ENCODE peak calls at places on chromosomes 1 and 21, in four cellular contexts. B is neuronal stem cell, P is astrocyte, S is GM23338. K is an unnamed sample.

GRCh38 chr1:108817016-108817415 is 39.9 kb downstream of the AKNAD1 start:
- DNase-seq in S (no peak), B (no peak), P (peak), K (peak)

GRCh38 chr21:46022551-46023107 is 41.1 kb downstream of the COL6A1 start:
- DNase-seq in S (no peak), P (no peak), B (no peak), K (peak)

GRCh38 chr1:116951175-116951935 is 41.6 kb downstream of the PTGFRN start:
- DNase-seq in P (peak), B (no peak), S (no peak), K (peak)

GRCh38 chr1:180778782-180779398 is 133.8 kb upstream of the KIAA1614 start:
- DNase-seq in S (peak), B (no peak), P (no peak), K (no peak)

GRCh38 chr1:171948491-171948890 is 107.2 kb downstream of the DNM3 start:
- DNase-seq in P (peak), B (no peak), S (peak), K (peak)

GRCh38 chr1:2469103-2469940 is 6.8 kb upstream of the PLCH2 start:
- DNase-seq in S (no peak), P (no peak), B (no peak), K (no peak)

GRCh38 chr1:165941531-165941930 is 114.1 kb downstream of the UCK2 start:
- DNase-seq in B (no peak), S (no peak), P (no peak), K (no peak)

GRCh38 chr1:62317021-62317768 is 2.0 kb downstream of the KANK4 start:
- DNase-seq in S (no peak), P (no peak), B (no peak), K (no peak)

GRCh38 chr1:193062698-193063463 is 3.5 kb downstream of the RO60 start:
- DNase-seq in P (peak), S (no peak), B (no peak), K (peak)

GRCh38 chr1:39609618-39610331 is 29.7 kb downstream of the HEYL start:
- DNase-seq in P (no peak), S (peak), B (peak), K (peak)

GRCh38 chr1:51877434-51878306 is 857 bp downstream of the NRDC start:
- DNase-seq in B (no peak), P (peak), S (peak), K (peak)

GRCh38 chr1:3609016-3609768 is 2.1 kb downstream of the MEGF6 start:
- DNase-seq in S (no peak), P (no peak), B (no peak), K (no peak)

GRCh38 chr1:156115514-156116374 is 1.2 kb downstream of the LMNA start:
- DNase-seq in S (peak), P (no peak), B (no peak), K (peak)

GRCh38 chr1:203528098-203528497 is 34.1 kb downstream of the OPTC start:
- DNase-seq in P (no peak), B (no peak), S (no peak), K (no peak)

GRCh38 chr1:21763694-21764419 is 19.1 kb downstream of the USP48 start:
- DNase-seq in P (no peak), B (no peak), S (no peak), K (no peak)

GRCh38 chr21:21412096-21412495 is 413.9 kb downstream of the NCAM2 start:
- DNase-seq in S (no peak), B (no peak), P (no peak), K (no peak)

GRCh38 chr1:165168466-165168865 is 188.0 kb downstream of the LMX1A start:
- DNase-seq in S (no peak), P (no peak), B (no peak), K (no peak)

GRCh38 chr1:6097117-6097595 is 51.5 kb downstream of the KCNAB2 start:
- DNase-seq in B (no peak), P (no peak), S (no peak), K (no peak)

GRCh38 chr1:94092210-94092613 is 28.7 kb downstream of the ABCA4 start:
- DNase-seq in B (no peak), P (peak), S (no peak), K (no peak)

GRCh38 chr1:196455697-196456096 is 152.5 kb downstream of the KCNT2 start:
- DNase-seq in S (no peak), P (no peak), B (no peak), K (no peak)

GRCh38 chr1:230426246-230427101 is at the start of gene PGBD5:
- DNase-seq in P (peak), B (peak), S (peak), K (peak)

GRCh38 chr21:17660449-17660848 is 47.7 kb upstream of the BTG3 start:
- DNase-seq in B (no peak), P (peak), S (no peak), K (peak)

GRCh38 chr21:26405071-26405470 is 168.0 kb downstream of the CYYR1 start:
- DNase-seq in B (no peak), P (peak), S (peak), K (peak)

DNA sequence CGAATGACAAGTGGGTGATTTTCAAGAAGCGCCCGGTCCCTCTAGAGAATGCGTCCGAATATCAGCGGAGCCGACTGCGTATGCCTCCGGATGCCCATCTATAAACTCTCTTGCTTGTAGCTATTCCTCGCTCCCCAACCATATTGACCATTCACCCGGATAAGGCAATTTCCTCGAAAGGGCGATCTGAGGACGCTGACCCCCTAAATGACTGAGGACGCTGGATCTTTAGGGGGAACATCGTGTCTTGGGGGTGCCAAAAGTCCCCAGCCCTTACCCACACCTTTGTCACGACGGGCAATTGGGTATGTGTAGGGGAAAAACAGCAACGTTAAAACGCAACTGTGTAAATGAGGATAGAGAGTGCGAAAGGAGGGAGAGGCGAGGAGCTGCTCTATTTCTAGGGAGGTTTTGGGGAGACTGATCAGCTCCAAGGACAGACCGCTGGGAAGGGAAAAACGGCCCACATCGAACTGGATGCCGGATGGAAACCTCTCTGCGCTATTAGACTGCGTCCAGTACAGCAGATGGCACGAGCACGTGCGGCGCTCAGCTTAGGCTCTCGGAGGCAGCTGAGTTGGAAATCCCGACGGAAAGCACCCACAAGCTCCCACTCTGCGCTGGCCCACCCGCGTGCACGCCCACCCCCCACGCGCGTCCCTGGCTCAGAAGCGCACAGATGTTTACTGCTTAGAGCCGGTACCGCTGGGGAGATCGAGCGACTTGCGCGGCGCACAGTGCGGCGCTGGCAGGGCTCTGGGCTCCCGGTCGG is 2.9 kb upstream of the PRRX1 start:
- DNase-seq in S (peak), P (no peak), B (no peak), K (peak)
- H3K4me2 ChIP-seq in S (peak), P (peak), B (peak), K (peak)

DNA sequence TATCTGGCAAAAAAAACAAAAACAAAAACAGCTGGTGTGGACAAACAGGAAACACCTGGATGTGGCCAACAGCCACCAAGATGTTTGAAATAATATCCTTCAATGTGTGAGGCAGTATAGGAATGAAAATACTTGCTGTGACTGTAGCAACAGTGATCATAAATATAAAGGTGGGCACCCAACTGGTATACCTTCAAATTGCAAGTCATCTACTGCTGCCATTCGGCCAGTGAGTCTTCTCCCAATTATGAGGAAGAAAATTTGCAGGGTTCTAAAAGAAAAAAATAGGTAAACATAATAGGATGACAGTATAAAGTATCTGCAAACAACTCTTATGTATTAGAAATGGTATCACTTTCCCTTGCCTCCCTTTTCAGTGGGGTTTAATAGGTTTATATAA is 881 bp downstream of the YIPF1 start:
- DNase-seq in B (no peak), S (no peak), P (no peak), K (no peak)
- H3K4me2 ChIP-seq in B (no peak), S (peak), P (peak), K (peak)

GRCh38 chr1:66996018-66996682 is 57.8 kb downstream of the SLC35D1 start:
- DNase-seq in P (peak), S (peak), B (peak), K (peak)
- H3K4me2 ChIP-seq in P (no peak), S (no peak), B (no peak), K (no peak)

DNA sequence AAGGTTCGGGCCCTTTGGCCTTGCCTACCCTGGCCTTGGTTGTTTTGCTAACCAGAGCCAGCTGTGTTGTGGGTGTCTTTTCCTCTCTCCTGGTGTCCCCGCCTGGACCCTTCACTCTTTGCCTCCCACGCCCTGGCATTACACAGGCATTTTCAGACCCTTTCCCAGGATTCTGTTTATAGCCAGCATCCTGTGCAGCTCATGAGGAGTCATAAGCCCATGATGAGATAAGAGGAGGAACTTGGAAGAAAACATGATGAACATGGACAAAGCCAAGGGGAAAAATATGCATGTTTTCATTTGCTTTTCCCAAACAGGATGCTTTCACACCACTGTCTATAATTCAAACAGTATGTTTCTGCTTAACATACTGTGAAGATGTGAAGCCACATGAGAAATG is 18.6 kb upstream of the WARS2 start:
- DNase-seq in S (no peak), B (no peak), P (peak), K (peak)
- H3K4me2 ChIP-seq in S (no peak), B (no peak), P (no peak), K (peak)

GRCh38 chr1:198298653-198299052 is 141.9 kb downstream of the NEK7 start:
- DNase-seq in S (peak), B (no peak), P (no peak), K (no peak)
- H3K4me2 ChIP-seq in S (peak), B (no peak), P (no peak), K (no peak)

DNA sequence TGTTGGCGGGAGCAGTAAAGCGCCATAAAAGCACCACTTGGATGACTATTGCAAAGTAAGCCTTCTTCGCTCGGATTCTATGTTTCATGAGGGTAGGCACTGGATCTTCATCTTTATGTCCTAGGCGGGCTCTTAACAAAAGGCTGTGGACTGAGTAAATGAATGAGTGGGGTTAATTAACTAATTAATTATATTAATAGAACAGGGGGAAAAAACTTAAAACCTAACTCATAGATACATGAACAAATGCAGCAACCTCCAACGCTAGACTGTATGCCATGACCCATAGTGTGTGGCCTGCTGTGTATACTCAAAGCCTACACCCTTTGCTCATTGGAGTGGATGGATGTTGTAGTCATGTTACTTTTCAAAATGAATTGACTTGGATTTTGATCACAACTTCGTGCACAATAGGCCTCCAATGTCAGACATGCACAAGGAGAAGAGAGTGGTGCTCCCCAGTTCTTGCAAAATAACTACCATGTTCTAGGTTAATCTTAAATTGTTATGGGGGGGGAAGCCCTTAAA is 417 bp upstream of the GFI1 start:
- DNase-seq in P (no peak), S (no peak), B (no peak), K (no peak)
- H3K4me2 ChIP-seq in P (peak), S (peak), B (peak), K (no peak)

GRCh38 chr1:10204003-10204642 is 6.2 kb upstream of the KIF1B start:
- DNase-seq in P (no peak), B (no peak), S (no peak), K (no peak)
- H3K4me2 ChIP-seq in P (no peak), B (no peak), S (no peak), K (no peak)

DNA sequence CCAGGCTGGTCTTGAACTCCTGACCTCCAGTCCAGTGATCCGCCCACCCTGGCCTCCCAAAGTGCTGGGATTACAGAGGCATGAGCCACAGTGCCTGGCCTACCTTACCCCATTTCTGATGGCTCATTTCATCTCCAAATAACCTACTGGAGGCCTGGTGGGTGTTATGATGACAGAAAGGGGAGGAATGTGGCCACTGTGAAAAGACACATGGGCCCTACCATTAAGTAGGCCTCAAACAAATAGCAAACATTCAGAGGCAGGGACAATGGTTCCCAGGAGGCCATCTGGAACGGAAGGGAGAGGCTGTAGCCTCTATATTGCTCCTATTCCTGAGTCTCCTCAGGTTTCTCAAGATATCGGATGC is 930 bp upstream of the FCRLA start:
- DNase-seq in B (no peak), S (no peak), P (peak), K (peak)
- H3K4me2 ChIP-seq in B (no peak), S (no peak), P (peak), K (peak)